ENCODE peak calls at places on chromosome 10, in six cellular contexts. One of them, this sample, is unnamed.
A peak's percentile ranks its signal among the peaks of the same experiment; 100 is the strongest.

GRCh38 chr10:35940067-35940989 is 298.2 kb upstream of the FZD8 start:
- DNase-seq in adipocyte: peak; percentile 49
- DNase-seq in esophagus muscularis mucosa: peak; percentile 39
- DNase-seq in OCI-LY7: no peak
- DNase-seq in lung: no peak
- DNase-seq in heart left ventricle: no peak
- DNase-seq in this sample: peak; percentile 15

GRCh38 chr10:13515467-13515866 is 13.3 kb downstream of the BEND7 start:
- DNase-seq in heart left ventricle: no peak
- DNase-seq in lung: no peak
- DNase-seq in OCI-LY7: no peak
- DNase-seq in esophagus muscularis mucosa: peak; percentile 64
- DNase-seq in adipocyte: no peak
- DNase-seq in this sample: no peak

GRCh38 chr10:110081914-110082313 is 74.1 kb downstream of the ADD3 start:
- DNase-seq in esophagus muscularis mucosa: no peak
- DNase-seq in adipocyte: peak; percentile 18
- DNase-seq in OCI-LY7: no peak
- DNase-seq in heart left ventricle: no peak
- DNase-seq in lung: no peak
- DNase-seq in this sample: peak; percentile 9

GRCh38 chr10:69349542-69349888 is 67.2 kb downstream of the TACR2 start:
- DNase-seq in OCI-LY7: no peak
- DNase-seq in lung: no peak
- DNase-seq in heart left ventricle: no peak
- DNase-seq in adipocyte: no peak
- DNase-seq in esophagus muscularis mucosa: no peak
- DNase-seq in this sample: no peak

GRCh38 chr10:14399641-14400040 is 68.9 kb upstream of the FRMD4A start:
- DNase-seq in adipocyte: no peak
- DNase-seq in lung: no peak
- DNase-seq in heart left ventricle: no peak
- DNase-seq in esophagus muscularis mucosa: no peak
- DNase-seq in OCI-LY7: no peak
- DNase-seq in this sample: peak; percentile 41

GRCh38 chr10:19745672-19746071 is 70.6 kb upstream of the PLXDC2 start:
- DNase-seq in lung: no peak
- DNase-seq in OCI-LY7: no peak
- DNase-seq in esophagus muscularis mucosa: no peak
- DNase-seq in adipocyte: no peak
- DNase-seq in heart left ventricle: no peak
- DNase-seq in this sample: peak; percentile 41

GRCh38 chr10:30247704-30248103 is 101.4 kb downstream of the MTPAP start:
- DNase-seq in esophagus muscularis mucosa: no peak
- DNase-seq in heart left ventricle: no peak
- DNase-seq in adipocyte: no peak
- DNase-seq in lung: no peak
- DNase-seq in OCI-LY7: peak; percentile 48
- DNase-seq in this sample: no peak

GRCh38 chr10:124708246-124708779 is 35.9 kb downstream of the FAM53B start:
- DNase-seq in esophagus muscularis mucosa: no peak
- DNase-seq in OCI-LY7: no peak
- DNase-seq in heart left ventricle: no peak
- DNase-seq in adipocyte: no peak
- DNase-seq in lung: no peak
- DNase-seq in this sample: no peak

GRCh38 chr10:42367532-42368230 is 270.7 kb downstream of the ZNF33B start:
- DNase-seq in adipocyte: peak; percentile 79
- DNase-seq in OCI-LY7: no peak
- DNase-seq in lung: peak; percentile 86
- DNase-seq in heart left ventricle: peak; percentile 78
- DNase-seq in esophagus muscularis mucosa: peak; percentile 95
- DNase-seq in this sample: peak; percentile 90

GRCh38 chr10:101388671-101389276 is 34.8 kb downstream of the BTRC start:
- DNase-seq in heart left ventricle: no peak
- DNase-seq in lung: no peak
- DNase-seq in OCI-LY7: no peak
- DNase-seq in esophagus muscularis mucosa: no peak
- DNase-seq in adipocyte: no peak
- DNase-seq in this sample: no peak

GRCh38 chr10:29482591-29483421 is 152.0 kb downstream of the SVIL start:
- DNase-seq in OCI-LY7: peak; percentile 75
- DNase-seq in heart left ventricle: no peak
- DNase-seq in lung: no peak
- DNase-seq in esophagus muscularis mucosa: no peak
- DNase-seq in adipocyte: peak; percentile 41
- DNase-seq in this sample: peak; percentile 67

GRCh38 chr10:10209152-10209551 is 808.5 kb upstream of the CELF2 start:
- DNase-seq in lung: peak; percentile 32
- DNase-seq in heart left ventricle: no peak
- DNase-seq in OCI-LY7: peak; percentile 53
- DNase-seq in esophagus muscularis mucosa: no peak
- DNase-seq in adipocyte: no peak
- DNase-seq in this sample: peak; percentile 24

GRCh38 chr10:121527690-121528089 is 70.6 kb downstream of the FGFR2 start:
- DNase-seq in esophagus muscularis mucosa: no peak
- DNase-seq in OCI-LY7: no peak
- DNase-seq in lung: peak; percentile 43
- DNase-seq in heart left ventricle: no peak
- DNase-seq in adipocyte: no peak
- DNase-seq in this sample: peak; percentile 9

GRCh38 chr10:30737931-30738391 is 108.4 kb upstream of the LYZL2 start:
- DNase-seq in heart left ventricle: no peak
- DNase-seq in lung: no peak
- DNase-seq in OCI-LY7: no peak
- DNase-seq in esophagus muscularis mucosa: no peak
- DNase-seq in adipocyte: no peak
- DNase-seq in this sample: no peak

GRCh38 chr10:69061305-69062161 is 26.4 kb upstream of the SRGN start:
- DNase-seq in heart left ventricle: peak; percentile 77
- DNase-seq in esophagus muscularis mucosa: no peak
- DNase-seq in lung: peak; percentile 56
- DNase-seq in adipocyte: peak; percentile 93
- DNase-seq in OCI-LY7: no peak
- DNase-seq in this sample: peak; percentile 98

GRCh38 chr10:118595064-118595420 is 406 bp downstream of the PRLHR start:
- DNase-seq in lung: no peak
- DNase-seq in esophagus muscularis mucosa: no peak
- DNase-seq in heart left ventricle: no peak
- DNase-seq in adipocyte: no peak
- DNase-seq in OCI-LY7: no peak
- DNase-seq in this sample: no peak

GRCh38 chr10:22984066-22984465 is 56.2 kb downstream of the ARMC3 start:
- DNase-seq in heart left ventricle: no peak
- DNase-seq in esophagus muscularis mucosa: no peak
- DNase-seq in lung: no peak
- DNase-seq in adipocyte: peak; percentile 19
- DNase-seq in OCI-LY7: no peak
- DNase-seq in this sample: peak; percentile 12

GRCh38 chr10:14554843-14555205 is 219.9 kb downstream of the FAM107B start:
- DNase-seq in adipocyte: no peak
- DNase-seq in heart left ventricle: no peak
- DNase-seq in lung: no peak
- DNase-seq in esophagus muscularis mucosa: no peak
- DNase-seq in OCI-LY7: no peak
- DNase-seq in this sample: no peak

GRCh38 chr10:114648368-114648767 is 9.7 kb downstream of the ABLIM1 start:
- DNase-seq in esophagus muscularis mucosa: no peak
- DNase-seq in lung: no peak
- DNase-seq in heart left ventricle: no peak
- DNase-seq in adipocyte: peak; percentile 65
- DNase-seq in OCI-LY7: no peak
- DNase-seq in this sample: peak; percentile 69

GRCh38 chr10:25078659-25079429 is 62.4 kb downstream of the THNSL1 start:
- DNase-seq in lung: no peak
- DNase-seq in esophagus muscularis mucosa: peak; percentile 50
- DNase-seq in OCI-LY7: no peak
- DNase-seq in heart left ventricle: no peak
- DNase-seq in adipocyte: peak; percentile 23
- DNase-seq in this sample: peak; percentile 14

GRCh38 chr10:25084447-25084846 is 68.0 kb downstream of the THNSL1 start:
- DNase-seq in lung: no peak
- DNase-seq in adipocyte: no peak
- DNase-seq in OCI-LY7: no peak
- DNase-seq in esophagus muscularis mucosa: no peak
- DNase-seq in heart left ventricle: no peak
- DNase-seq in this sample: no peak

GRCh38 chr10:25082276-25083204 is 66.1 kb downstream of the THNSL1 start:
- DNase-seq in lung: no peak
- DNase-seq in heart left ventricle: no peak
- DNase-seq in OCI-LY7: no peak
- DNase-seq in adipocyte: no peak
- DNase-seq in esophagus muscularis mucosa: peak; percentile 87
- DNase-seq in this sample: no peak

GRCh38 chr10:25083546-25084111 is 67.2 kb downstream of the THNSL1 start:
- DNase-seq in OCI-LY7: no peak
- DNase-seq in esophagus muscularis mucosa: peak; percentile 68
- DNase-seq in adipocyte: no peak
- DNase-seq in heart left ventricle: no peak
- DNase-seq in lung: no peak
- DNase-seq in this sample: no peak

DNA sequence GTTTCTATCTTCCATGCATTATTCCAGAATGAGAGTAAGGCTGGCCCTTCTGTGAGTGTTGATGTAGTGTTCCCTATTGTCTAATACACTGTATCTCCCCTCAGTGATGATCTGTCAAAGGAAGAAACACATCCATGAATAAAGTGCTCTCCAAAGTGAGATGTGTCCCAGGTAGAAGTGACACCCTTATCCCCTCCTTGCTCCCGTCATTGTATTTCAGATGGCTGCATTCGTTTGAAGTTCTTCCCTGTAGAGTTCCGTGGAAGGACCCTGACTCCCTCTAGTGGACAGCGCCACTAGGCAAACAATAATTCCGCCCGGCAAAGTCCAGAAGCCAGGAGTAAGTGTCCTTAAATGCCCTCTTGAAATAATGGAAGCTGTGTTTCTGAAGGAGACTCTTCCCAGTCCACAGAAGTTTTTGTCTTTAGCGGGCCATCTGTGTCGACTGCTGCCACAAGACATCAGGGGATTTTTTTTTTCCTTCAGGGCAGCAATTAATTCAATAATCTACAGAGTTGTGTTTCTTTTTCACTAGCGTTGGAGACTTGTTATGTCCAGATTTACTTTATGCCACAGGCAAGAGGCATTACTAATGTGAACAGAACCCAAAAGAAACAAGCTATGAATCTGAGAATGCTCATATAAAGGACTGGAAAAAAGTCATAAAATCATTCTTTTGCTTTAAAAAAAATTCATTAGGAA is 64.6 kb downstream of the THNSL1 start:
- DNase-seq in OCI-LY7: peak; percentile 59
- DNase-seq in lung: peak; percentile 85
- DNase-seq in adipocyte: peak; percentile 95
- DNase-seq in esophagus muscularis mucosa: peak; percentile 93
- DNase-seq in heart left ventricle: peak; percentile 68
- DNase-seq in this sample: peak; percentile 85
- H3K4me3 ChIP-seq in OCI-LY7: no peak overlapping the region
- H3K4me3 ChIP-seq in lung: no peak overlapping the region
- H3K4me3 ChIP-seq in adipocyte: peak overlapping the region; percentile 23
- H3K4me3 ChIP-seq in esophagus muscularis mucosa: no peak overlapping the region
- H3K4me3 ChIP-seq in heart left ventricle: no peak overlapping the region
- H3K4me3 ChIP-seq in this sample: peak overlapping the region; percentile 26

GRCh38 chr10:34250722-34251121 is 564.4 kb downstream of the PARD3 start:
- DNase-seq in lung: no peak
- DNase-seq in esophagus muscularis mucosa: no peak
- DNase-seq in adipocyte: no peak
- DNase-seq in OCI-LY7: no peak
- DNase-seq in heart left ventricle: no peak
- DNase-seq in this sample: no peak

GRCh38 chr10:34249634-34250033 is 565.5 kb downstream of the PARD3 start:
- DNase-seq in OCI-LY7: no peak
- DNase-seq in heart left ventricle: no peak
- DNase-seq in lung: no peak
- DNase-seq in esophagus muscularis mucosa: no peak
- DNase-seq in adipocyte: no peak
- DNase-seq in this sample: no peak

GRCh38 chr10:34254596-34254995 is 560.5 kb downstream of the PARD3 start:
- DNase-seq in heart left ventricle: no peak
- DNase-seq in OCI-LY7: no peak
- DNase-seq in lung: no peak
- DNase-seq in esophagus muscularis mucosa: no peak
- DNase-seq in adipocyte: peak; percentile 36
- DNase-seq in this sample: peak; percentile 68

GRCh38 chr10:34251177-34251576 is 563.9 kb downstream of the PARD3 start:
- DNase-seq in adipocyte: no peak
- DNase-seq in lung: no peak
- DNase-seq in heart left ventricle: no peak
- DNase-seq in OCI-LY7: no peak
- DNase-seq in esophagus muscularis mucosa: no peak
- DNase-seq in this sample: no peak

DNA sequence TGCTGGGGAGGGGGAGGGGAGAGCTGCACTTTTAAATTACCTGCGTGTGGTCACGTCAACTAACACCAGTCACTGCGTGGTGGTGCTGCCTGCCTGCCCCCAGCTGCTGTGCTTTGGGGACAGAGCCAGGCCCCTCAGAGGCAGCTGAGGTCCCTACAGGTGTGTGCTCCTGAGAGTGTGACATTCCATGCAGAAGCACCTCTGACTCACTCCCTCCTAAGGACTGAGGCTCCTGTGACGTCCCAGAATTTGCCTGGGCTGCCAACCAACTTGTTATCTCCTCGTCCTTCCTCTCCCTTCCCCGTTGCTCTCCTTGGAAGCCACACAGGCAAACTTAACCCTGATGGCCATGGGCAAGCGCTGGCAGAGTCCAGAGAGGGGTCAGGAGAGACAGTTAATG is 563.0 kb downstream of the PARD3 start:
- DNase-seq in lung: no peak
- DNase-seq in heart left ventricle: no peak
- DNase-seq in OCI-LY7: no peak
- DNase-seq in adipocyte: no peak
- DNase-seq in esophagus muscularis mucosa: no peak
- DNase-seq in this sample: no peak
- H3K4me3 ChIP-seq in lung: no peak overlapping the region
- H3K4me3 ChIP-seq in heart left ventricle: no peak overlapping the region
- H3K4me3 ChIP-seq in OCI-LY7: no peak overlapping the region
- H3K4me3 ChIP-seq in adipocyte: no peak overlapping the region
- H3K4me3 ChIP-seq in esophagus muscularis mucosa: no peak overlapping the region
- H3K4me3 ChIP-seq in this sample: no peak overlapping the region

DNA sequence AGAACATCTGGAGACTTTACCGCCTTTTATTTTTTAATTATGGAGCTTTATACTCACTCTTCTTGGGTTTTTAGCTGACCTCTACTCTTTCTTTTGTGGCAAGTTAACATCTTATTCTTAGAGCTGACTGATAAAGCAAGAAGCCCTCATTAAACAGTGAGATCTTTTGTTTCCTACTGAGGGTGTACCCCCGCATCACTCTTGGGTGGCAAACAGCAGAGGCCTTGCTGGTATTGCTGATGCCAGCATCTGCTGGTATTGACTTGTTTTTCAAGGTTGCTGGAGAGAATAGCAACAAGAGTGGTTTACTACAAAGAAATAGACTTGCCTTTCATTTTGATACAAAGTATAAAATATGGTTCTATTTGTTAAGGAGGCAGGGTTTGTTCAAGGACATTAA is 154.7 kb downstream of the ARID5B start:
- DNase-seq in heart left ventricle: no peak
- DNase-seq in OCI-LY7: no peak
- DNase-seq in adipocyte: no peak
- DNase-seq in lung: no peak
- DNase-seq in esophagus muscularis mucosa: no peak
- DNase-seq in this sample: no peak
- H3K4me3 ChIP-seq in heart left ventricle: no peak overlapping the region
- H3K4me3 ChIP-seq in OCI-LY7: no peak overlapping the region
- H3K4me3 ChIP-seq in adipocyte: peak overlapping the region; percentile 99
- H3K4me3 ChIP-seq in lung: no peak overlapping the region
- H3K4me3 ChIP-seq in esophagus muscularis mucosa: peak overlapping the region; percentile 75
- H3K4me3 ChIP-seq in this sample: peak overlapping the region; percentile 16

GRCh38 chr10:59864141-59864962 is 42.0 kb downstream of the CCDC6 start:
- DNase-seq in adipocyte: no peak
- DNase-seq in OCI-LY7: no peak
- DNase-seq in heart left ventricle: no peak
- DNase-seq in esophagus muscularis mucosa: no peak
- DNase-seq in lung: no peak
- DNase-seq in this sample: no peak
- H3K4me3 ChIP-seq in adipocyte: no peak overlapping the region
- H3K4me3 ChIP-seq in OCI-LY7: no peak overlapping the region
- H3K4me3 ChIP-seq in heart left ventricle: no peak overlapping the region
- H3K4me3 ChIP-seq in esophagus muscularis mucosa: no peak overlapping the region
- H3K4me3 ChIP-seq in lung: no peak overlapping the region
- H3K4me3 ChIP-seq in this sample: no peak overlapping the region

This sample was measured in AG10803.